ENCODE peak calls at places on chromosomes 5 and 9, in five cellular contexts. W is stomach, P is Peyer's patch, R is IMR-90, K is K562. Z is an unnamed sample.

GRCh38 chr5:114055318-114055788 is 306.5 kb upstream of the KCNN2 start:
- DNase-seq in W (peak), P (no peak), R (peak), K (no peak), Z (peak)

GRCh38 chr9:2495221-2496005 is 126.2 kb upstream of the VLDLR start:
- DNase-seq in W (no peak), P (no peak), R (no peak), K (no peak), Z (no peak)

GRCh38 chr5:132321109-132321721 is 27.0 kb downstream of the SLC22A4 start:
- DNase-seq in W (no peak), P (no peak), R (no peak), K (no peak), Z (peak)

GRCh38 chr5:181204561-181205401 is at the start of gene TRIM7:
- DNase-seq in W (peak), P (peak), R (peak), K (peak), Z (no peak)

GRCh38 chr5:60436518-60436917 is 263.4 kb downstream of the DEPDC1B start:
- DNase-seq in W (no peak), P (no peak), R (no peak), K (no peak), Z (no peak)

GRCh38 chr5:170105643-170106611 is at the start of gene FOXI1:
- DNase-seq in W (no peak), P (no peak), R (no peak), K (no peak), Z (no peak)

GRCh38 chr5:142609142-142609541 is 76.7 kb downstream of the FGF1 start:
- DNase-seq in W (no peak), P (no peak), R (no peak), K (no peak), Z (no peak)

GRCh38 chr9:33164138-33164809 is 2.9 kb downstream of the B4GALT1 start:
- DNase-seq in W (no peak), P (peak), R (no peak), K (no peak), Z (no peak)

GRCh38 chr5:177455036-177455660 is 8.5 kb downstream of the PRR7 start:
- DNase-seq in W (peak), P (peak), R (peak), K (peak), Z (peak)

GRCh38 chr9:99722852-99723251 is 98.8 kb upstream of the NR4A3 start:
- DNase-seq in W (no peak), P (no peak), R (no peak), K (no peak), Z (no peak)

GRCh38 chr9:132486706-132487350 is 76.8 kb downstream of the CFAP77 start:
- DNase-seq in W (no peak), P (no peak), R (no peak), K (no peak), Z (no peak)

GRCh38 chr9:70475211-70475610 is 60.8 kb upstream of the KLF9 start:
- DNase-seq in W (peak), P (no peak), R (no peak), K (no peak), Z (no peak)

GRCh38 chr5:16017720-16018119 is 161.9 kb downstream of the MARCHF11 start:
- DNase-seq in W (no peak), P (no peak), R (no peak), K (no peak), Z (no peak)

GRCh38 chr5:1300581-1301083 is 5.8 kb upstream of the TERT start:
- DNase-seq in W (no peak), P (peak), R (no peak), K (no peak), Z (no peak)

GRCh38 chr9:95507456-95508241 is 9.1 kb downstream of the PTCH1 start:
- DNase-seq in W (peak), P (peak), R (peak), K (no peak), Z (peak)

GRCh38 chr9:77647659-77648457 is at the start of gene GNA14:
- DNase-seq in W (no peak), P (no peak), R (no peak), K (no peak), Z (peak)

GRCh38 chr9:90979138-90979551 is 177.5 kb downstream of the SYK start:
- DNase-seq in W (no peak), P (no peak), R (no peak), K (no peak), Z (no peak)

GRCh38 chr9:15856591-15856990 is 303.7 kb downstream of the CCDC171 start:
- DNase-seq in W (no peak), P (no peak), R (peak), K (no peak), Z (no peak)

GRCh38 chr9:92726971-92727715 is 37.5 kb downstream of the BICD2 start:
- DNase-seq in W (no peak), P (peak), R (peak), K (no peak), Z (no peak)

GRCh38 chr9:92727716-92728700 is 36.6 kb downstream of the BICD2 start:
- DNase-seq in W (no peak), P (peak), R (no peak), K (no peak), Z (no peak)

GRCh38 chr9:92730897-92731296 is 33.7 kb downstream of the BICD2 start:
- DNase-seq in W (no peak), P (peak), R (no peak), K (no peak), Z (no peak)

GRCh38 chr9:92729735-92730155 is 34.9 kb downstream of the BICD2 start:
- DNase-seq in W (no peak), P (peak), R (no peak), K (no peak), Z (no peak)

GRCh38 chr9:92728831-92729734 is 35.5 kb downstream of the BICD2 start:
- DNase-seq in W (peak), P (peak), R (peak), K (peak), Z (peak)
- TF ChIP-seq POLR2A in W (no peak), P (no peak), R (no peak), K (no peak), Z (no peak)

GRCh38 chr5:126499742-126500396 is 76.7 kb downstream of the GRAMD2B start:
- DNase-seq in W (no peak), P (no peak), R (no peak), K (peak), Z (no peak)

GRCh38 chr5:126506079-126506478 is 82.9 kb downstream of the GRAMD2B start:
- DNase-seq in W (no peak), P (no peak), R (no peak), K (no peak), Z (no peak)

GRCh38 chr5:126499278-126499677 is 76.1 kb downstream of the GRAMD2B start:
- DNase-seq in W (no peak), P (no peak), R (no peak), K (no peak), Z (no peak)

GRCh38 chr5:126501448-126501847 is 78.2 kb downstream of the GRAMD2B start:
- DNase-seq in W (no peak), P (no peak), R (no peak), K (no peak), Z (no peak)

DNA sequence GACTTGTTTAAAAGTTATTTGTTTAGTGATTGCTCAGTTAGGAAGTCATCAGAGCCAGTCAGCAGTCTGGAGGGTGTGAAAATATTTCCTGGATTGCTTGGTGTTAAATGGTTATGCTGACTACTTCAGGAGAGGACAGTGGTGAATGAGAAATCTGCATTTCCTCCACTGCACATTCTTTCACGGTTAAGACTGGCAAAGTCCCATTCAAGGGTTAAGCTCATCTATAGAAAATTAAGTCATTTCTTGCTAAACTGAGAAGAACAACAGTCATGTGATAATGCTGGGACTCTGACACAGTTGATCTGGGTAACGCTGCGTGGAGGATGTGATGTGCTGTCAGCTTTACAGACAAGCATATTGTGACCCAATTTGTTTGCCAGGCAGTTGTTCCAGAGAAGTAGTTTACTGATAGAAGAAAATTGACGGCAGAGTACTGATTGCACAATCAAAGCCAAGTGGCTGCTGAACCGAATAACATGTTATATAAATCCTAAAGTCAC is 80.4 kb downstream of the GRAMD2B start:
- DNase-seq in W (no peak), P (peak), R (peak), K (no peak), Z (peak)
- H3K27ac ChIP-seq in W (peak), P (peak), R (no peak), K (no peak), Z (no peak)

DNA sequence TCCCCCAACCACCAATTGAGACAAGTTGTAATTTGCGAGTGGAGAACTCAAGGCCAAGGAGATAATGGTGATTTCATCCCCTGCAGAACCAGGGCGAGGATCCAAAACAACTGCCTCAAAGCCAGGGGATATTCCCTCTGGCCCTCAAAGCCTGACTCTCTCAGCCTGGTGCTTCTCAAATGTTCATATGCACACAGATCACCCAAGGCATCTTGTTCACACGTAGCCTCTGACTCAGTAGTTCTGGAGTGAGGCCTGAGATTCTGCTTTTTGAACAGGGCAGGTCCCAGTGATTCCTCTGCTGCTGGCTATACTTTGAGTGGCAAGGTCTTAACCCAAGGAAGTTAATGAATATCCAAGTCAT is 30.3 kb upstream of the WWC1 start:
- DNase-seq in W (no peak), P (no peak), R (no peak), K (no peak), Z (no peak)
- H3K4me3 ChIP-seq in W (no peak), P (no peak), R (no peak), K (no peak), Z (no peak)

DNA sequence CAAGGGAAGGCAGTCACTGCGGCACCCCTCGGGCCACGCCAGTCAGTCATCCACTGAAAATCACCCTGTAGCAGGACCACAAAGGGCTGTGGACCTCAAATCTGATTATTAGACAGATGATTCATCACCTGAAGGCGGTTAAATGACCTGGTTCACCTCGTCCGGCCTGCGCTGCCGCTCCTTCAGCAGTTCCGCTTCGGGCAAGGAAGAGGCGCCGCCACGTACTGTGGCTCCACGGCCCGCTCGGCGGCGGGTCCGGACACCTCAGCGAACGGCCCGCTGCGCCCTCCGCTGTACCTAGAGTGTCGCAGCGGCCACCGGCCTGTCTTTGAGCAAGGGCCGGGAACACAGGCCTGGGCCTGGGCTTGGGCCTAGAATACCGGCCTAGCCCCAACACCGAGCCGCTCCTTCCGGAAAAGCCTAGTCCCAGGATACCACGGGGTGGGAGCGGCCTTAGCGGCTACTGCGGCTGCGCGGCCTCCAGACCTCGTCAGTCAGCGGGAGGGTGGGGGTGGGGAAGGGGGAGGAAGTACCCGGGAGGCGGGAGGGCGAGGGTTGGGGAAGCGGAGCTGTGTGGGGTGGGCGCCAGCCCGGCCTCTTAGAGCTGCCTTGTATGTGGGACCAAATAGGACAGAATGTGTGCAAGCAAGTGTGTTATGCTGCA is at the start of gene KLHL9:
- DNase-seq in W (peak), P (peak), R (peak), K (no peak), Z (peak)
- TF ChIP-seq POLR2A in W (no peak), P (peak), R (peak), K (no peak), Z (peak)

DNA sequence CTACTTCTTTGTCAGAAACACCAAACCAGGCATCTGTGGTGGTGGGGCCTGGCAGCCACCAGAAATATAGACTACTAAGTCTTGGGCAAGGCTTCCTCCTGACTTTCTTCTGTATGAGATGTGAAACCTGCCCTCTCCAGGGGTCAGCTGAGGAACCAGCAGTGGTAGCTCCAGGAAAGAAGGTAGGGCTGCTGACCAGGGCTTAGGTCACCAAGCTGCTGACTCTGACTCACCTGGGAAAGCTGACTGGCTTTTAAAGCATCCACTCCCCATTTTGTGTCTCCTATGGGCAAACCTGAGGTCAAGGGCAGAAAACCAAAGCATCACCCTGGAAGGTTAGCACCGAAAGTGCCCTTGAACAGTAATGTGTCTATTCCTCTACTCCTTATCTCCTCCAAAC is 10.4 kb upstream of the SH3TC2 start:
- DNase-seq in W (peak), P (no peak), R (no peak), K (no peak), Z (no peak)
- H3K27ac ChIP-seq in W (no peak), P (no peak), R (no peak), K (no peak), Z (no peak)

Z was measured in right lobe of liver.